ENCODE peak calls at places on chromosome 14, in six cellular contexts. One of them, this sample, is unnamed.

GRCh38 chr14:74917200-74917543 is 5.9 kb downstream of the RPS6KL1 start:
- DNase-seq in stimulated activated CD8-positive, alpha-beta memory T cell treated with anti-CD3 and anti-CD28 coated beads, Interleukin-4, amount 100 ng/mL, for 4 hours: no peak
- DNase-seq in NCI-H345: no peak
- DNase-seq in fibroblast of pulmonary artery: no peak
- DNase-seq in stimulated activated CD4-positive, alpha-beta T cell treated with anti-CD3 and anti-CD28 coated beads, Interleukin-2, amount 100 ng/mL, for 48 hours: no peak
- DNase-seq in pulmonary artery endothelial cell: no peak
- DNase-seq in this sample: no peak

GRCh38 chr14:93041002-93041401 is 74.7 kb downstream of the ITPK1 start:
- DNase-seq in stimulated activated CD8-positive, alpha-beta memory T cell treated with anti-CD3 and anti-CD28 coated beads, Interleukin-4, amount 100 ng/mL, for 4 hours: no peak
- DNase-seq in NCI-H345: no peak
- DNase-seq in fibroblast of pulmonary artery: no peak
- DNase-seq in stimulated activated CD4-positive, alpha-beta T cell treated with anti-CD3 and anti-CD28 coated beads, Interleukin-2, amount 100 ng/mL, for 48 hours: no peak
- DNase-seq in pulmonary artery endothelial cell: no peak
- DNase-seq in this sample: no peak

GRCh38 chr14:95530461-95531170 is 4.2 kb upstream of the GLRX5 start:
- DNase-seq in stimulated activated CD8-positive, alpha-beta memory T cell treated with anti-CD3 and anti-CD28 coated beads, Interleukin-4, amount 100 ng/mL, for 4 hours: no peak
- DNase-seq in NCI-H345: no peak
- DNase-seq in fibroblast of pulmonary artery: no peak
- DNase-seq in stimulated activated CD4-positive, alpha-beta T cell treated with anti-CD3 and anti-CD28 coated beads, Interleukin-2, amount 100 ng/mL, for 48 hours: no peak
- DNase-seq in pulmonary artery endothelial cell: no peak
- DNase-seq in this sample: no peak

GRCh38 chr14:103260629-103261124 is 73.4 kb upstream of the EIF5 start:
- DNase-seq in stimulated activated CD8-positive, alpha-beta memory T cell treated with anti-CD3 and anti-CD28 coated beads, Interleukin-4, amount 100 ng/mL, for 4 hours: no peak
- DNase-seq in NCI-H345: peak; percentile 62
- DNase-seq in fibroblast of pulmonary artery: peak; percentile 74
- DNase-seq in stimulated activated CD4-positive, alpha-beta T cell treated with anti-CD3 and anti-CD28 coated beads, Interleukin-2, amount 100 ng/mL, for 48 hours: no peak
- DNase-seq in pulmonary artery endothelial cell: peak; percentile 27
- DNase-seq in this sample: no peak

GRCh38 chr14:104787736-104788532 is 7.6 kb downstream of the AKT1 start:
- DNase-seq in stimulated activated CD8-positive, alpha-beta memory T cell treated with anti-CD3 and anti-CD28 coated beads, Interleukin-4, amount 100 ng/mL, for 4 hours: no peak
- DNase-seq in NCI-H345: peak; percentile 88
- DNase-seq in fibroblast of pulmonary artery: no peak
- DNase-seq in stimulated activated CD4-positive, alpha-beta T cell treated with anti-CD3 and anti-CD28 coated beads, Interleukin-2, amount 100 ng/mL, for 48 hours: no peak
- DNase-seq in pulmonary artery endothelial cell: no peak
- DNase-seq in this sample: no peak

GRCh38 chr14:90159147-90159546 is 97.2 kb upstream of the PSMC1 start:
- DNase-seq in stimulated activated CD8-positive, alpha-beta memory T cell treated with anti-CD3 and anti-CD28 coated beads, Interleukin-4, amount 100 ng/mL, for 4 hours: no peak
- DNase-seq in NCI-H345: no peak
- DNase-seq in fibroblast of pulmonary artery: no peak
- DNase-seq in stimulated activated CD4-positive, alpha-beta T cell treated with anti-CD3 and anti-CD28 coated beads, Interleukin-2, amount 100 ng/mL, for 48 hours: no peak
- DNase-seq in pulmonary artery endothelial cell: no peak
- DNase-seq in this sample: no peak

GRCh38 chr14:56002876-56003625 is 115.2 kb upstream of the PELI2 start:
- DNase-seq in stimulated activated CD8-positive, alpha-beta memory T cell treated with anti-CD3 and anti-CD28 coated beads, Interleukin-4, amount 100 ng/mL, for 4 hours: no peak
- DNase-seq in NCI-H345: no peak
- DNase-seq in fibroblast of pulmonary artery: no peak
- DNase-seq in stimulated activated CD4-positive, alpha-beta T cell treated with anti-CD3 and anti-CD28 coated beads, Interleukin-2, amount 100 ng/mL, for 48 hours: peak; percentile 24
- DNase-seq in pulmonary artery endothelial cell: no peak
- DNase-seq in this sample: peak; percentile 19

GRCh38 chr14:29529418-29529817 is 398.2 kb downstream of the PRKD1 start:
- DNase-seq in stimulated activated CD8-positive, alpha-beta memory T cell treated with anti-CD3 and anti-CD28 coated beads, Interleukin-4, amount 100 ng/mL, for 4 hours: no peak
- DNase-seq in NCI-H345: peak; percentile 13
- DNase-seq in fibroblast of pulmonary artery: peak; percentile 17
- DNase-seq in stimulated activated CD4-positive, alpha-beta T cell treated with anti-CD3 and anti-CD28 coated beads, Interleukin-2, amount 100 ng/mL, for 48 hours: no peak
- DNase-seq in pulmonary artery endothelial cell: no peak
- DNase-seq in this sample: no peak

GRCh38 chr14:93619176-93619793 is 169.0 kb downstream of the PRIMA1 start:
- DNase-seq in stimulated activated CD8-positive, alpha-beta memory T cell treated with anti-CD3 and anti-CD28 coated beads, Interleukin-4, amount 100 ng/mL, for 4 hours: no peak
- DNase-seq in NCI-H345: peak; percentile 51
- DNase-seq in fibroblast of pulmonary artery: peak; percentile 63
- DNase-seq in stimulated activated CD4-positive, alpha-beta T cell treated with anti-CD3 and anti-CD28 coated beads, Interleukin-2, amount 100 ng/mL, for 48 hours: peak; percentile 1
- DNase-seq in pulmonary artery endothelial cell: peak; percentile 4
- DNase-seq in this sample: peak; percentile 5

GRCh38 chr14:95359974-95360826 is 40.5 kb upstream of the CLMN start:
- DNase-seq in stimulated activated CD8-positive, alpha-beta memory T cell treated with anti-CD3 and anti-CD28 coated beads, Interleukin-4, amount 100 ng/mL, for 4 hours: no peak
- DNase-seq in NCI-H345: no peak
- DNase-seq in fibroblast of pulmonary artery: no peak
- DNase-seq in stimulated activated CD4-positive, alpha-beta T cell treated with anti-CD3 and anti-CD28 coated beads, Interleukin-2, amount 100 ng/mL, for 48 hours: no peak
- DNase-seq in pulmonary artery endothelial cell: no peak
- DNase-seq in this sample: no peak

GRCh38 chr14:95664546-95664945 is 21.7 kb upstream of the TCL1B start:
- DNase-seq in stimulated activated CD8-positive, alpha-beta memory T cell treated with anti-CD3 and anti-CD28 coated beads, Interleukin-4, amount 100 ng/mL, for 4 hours: no peak
- DNase-seq in NCI-H345: peak; percentile 95
- DNase-seq in fibroblast of pulmonary artery: no peak
- DNase-seq in stimulated activated CD4-positive, alpha-beta T cell treated with anti-CD3 and anti-CD28 coated beads, Interleukin-2, amount 100 ng/mL, for 48 hours: no peak
- DNase-seq in pulmonary artery endothelial cell: no peak
- DNase-seq in this sample: no peak

GRCh38 chr14:35287481-35288013 is 4.6 kb upstream of the PSMA6 start:
- DNase-seq in stimulated activated CD8-positive, alpha-beta memory T cell treated with anti-CD3 and anti-CD28 coated beads, Interleukin-4, amount 100 ng/mL, for 4 hours: no peak
- DNase-seq in NCI-H345: no peak
- DNase-seq in fibroblast of pulmonary artery: peak; percentile 68
- DNase-seq in stimulated activated CD4-positive, alpha-beta T cell treated with anti-CD3 and anti-CD28 coated beads, Interleukin-2, amount 100 ng/mL, for 48 hours: peak; percentile 42
- DNase-seq in pulmonary artery endothelial cell: no peak
- DNase-seq in this sample: peak; percentile 55

GRCh38 chr14:54687750-54688119 is 120.8 kb downstream of the SAMD4A start:
- DNase-seq in stimulated activated CD8-positive, alpha-beta memory T cell treated with anti-CD3 and anti-CD28 coated beads, Interleukin-4, amount 100 ng/mL, for 4 hours: no peak
- DNase-seq in NCI-H345: no peak
- DNase-seq in fibroblast of pulmonary artery: no peak
- DNase-seq in stimulated activated CD4-positive, alpha-beta T cell treated with anti-CD3 and anti-CD28 coated beads, Interleukin-2, amount 100 ng/mL, for 48 hours: no peak
- DNase-seq in pulmonary artery endothelial cell: no peak
- DNase-seq in this sample: no peak

GRCh38 chr14:38256358-38256840 is 506 bp upstream of the CLEC14A start:
- DNase-seq in stimulated activated CD8-positive, alpha-beta memory T cell treated with anti-CD3 and anti-CD28 coated beads, Interleukin-4, amount 100 ng/mL, for 4 hours: no peak
- DNase-seq in NCI-H345: no peak
- DNase-seq in fibroblast of pulmonary artery: peak; percentile 97
- DNase-seq in stimulated activated CD4-positive, alpha-beta T cell treated with anti-CD3 and anti-CD28 coated beads, Interleukin-2, amount 100 ng/mL, for 48 hours: no peak
- DNase-seq in pulmonary artery endothelial cell: peak; percentile 99
- DNase-seq in this sample: no peak

GRCh38 chr14:85534914-85535313 is 5.0 kb downstream of the FLRT2 start:
- DNase-seq in stimulated activated CD8-positive, alpha-beta memory T cell treated with anti-CD3 and anti-CD28 coated beads, Interleukin-4, amount 100 ng/mL, for 4 hours: no peak
- DNase-seq in NCI-H345: peak; percentile 40
- DNase-seq in fibroblast of pulmonary artery: peak; percentile 21
- DNase-seq in stimulated activated CD4-positive, alpha-beta T cell treated with anti-CD3 and anti-CD28 coated beads, Interleukin-2, amount 100 ng/mL, for 48 hours: no peak
- DNase-seq in pulmonary artery endothelial cell: no peak
- DNase-seq in this sample: no peak

GRCh38 chr14:67650694-67651093 is 23.7 kb downstream of the VTI1B start:
- DNase-seq in stimulated activated CD8-positive, alpha-beta memory T cell treated with anti-CD3 and anti-CD28 coated beads, Interleukin-4, amount 100 ng/mL, for 4 hours: no peak
- DNase-seq in NCI-H345: no peak
- DNase-seq in fibroblast of pulmonary artery: peak; percentile 77
- DNase-seq in stimulated activated CD4-positive, alpha-beta T cell treated with anti-CD3 and anti-CD28 coated beads, Interleukin-2, amount 100 ng/mL, for 48 hours: no peak
- DNase-seq in pulmonary artery endothelial cell: no peak
- DNase-seq in this sample: no peak

GRCh38 chr14:68939893-68940613 is 39.0 kb downstream of the ACTN1 start:
- DNase-seq in stimulated activated CD8-positive, alpha-beta memory T cell treated with anti-CD3 and anti-CD28 coated beads, Interleukin-4, amount 100 ng/mL, for 4 hours: no peak
- DNase-seq in NCI-H345: no peak
- DNase-seq in fibroblast of pulmonary artery: peak; percentile 98
- DNase-seq in stimulated activated CD4-positive, alpha-beta T cell treated with anti-CD3 and anti-CD28 coated beads, Interleukin-2, amount 100 ng/mL, for 48 hours: no peak
- DNase-seq in pulmonary artery endothelial cell: peak; percentile 90
- DNase-seq in this sample: no peak

GRCh38 chr14:69789118-69789640 is 7.9 kb downstream of the SLC10A1 start:
- DNase-seq in stimulated activated CD8-positive, alpha-beta memory T cell treated with anti-CD3 and anti-CD28 coated beads, Interleukin-4, amount 100 ng/mL, for 4 hours: no peak
- DNase-seq in NCI-H345: no peak
- DNase-seq in fibroblast of pulmonary artery: no peak
- DNase-seq in stimulated activated CD4-positive, alpha-beta T cell treated with anti-CD3 and anti-CD28 coated beads, Interleukin-2, amount 100 ng/mL, for 48 hours: no peak
- DNase-seq in pulmonary artery endothelial cell: no peak
- DNase-seq in this sample: no peak

GRCh38 chr14:104139460-104140212 is 1.2 kb downstream of the KIF26A start:
- DNase-seq in stimulated activated CD8-positive, alpha-beta memory T cell treated with anti-CD3 and anti-CD28 coated beads, Interleukin-4, amount 100 ng/mL, for 4 hours: no peak
- DNase-seq in NCI-H345: no peak
- DNase-seq in fibroblast of pulmonary artery: no peak
- DNase-seq in stimulated activated CD4-positive, alpha-beta T cell treated with anti-CD3 and anti-CD28 coated beads, Interleukin-2, amount 100 ng/mL, for 48 hours: no peak
- DNase-seq in pulmonary artery endothelial cell: no peak
- DNase-seq in this sample: no peak

GRCh38 chr14:86933460-86933859 is 1059.5 kb downstream of the GALC start:
- DNase-seq in stimulated activated CD8-positive, alpha-beta memory T cell treated with anti-CD3 and anti-CD28 coated beads, Interleukin-4, amount 100 ng/mL, for 4 hours: no peak
- DNase-seq in NCI-H345: no peak
- DNase-seq in fibroblast of pulmonary artery: no peak
- DNase-seq in stimulated activated CD4-positive, alpha-beta T cell treated with anti-CD3 and anti-CD28 coated beads, Interleukin-2, amount 100 ng/mL, for 48 hours: no peak
- DNase-seq in pulmonary artery endothelial cell: no peak
- DNase-seq in this sample: no peak

GRCh38 chr14:83988274-83988673 is 1541.7 kb upstream of the FLRT2 start:
- DNase-seq in stimulated activated CD8-positive, alpha-beta memory T cell treated with anti-CD3 and anti-CD28 coated beads, Interleukin-4, amount 100 ng/mL, for 4 hours: no peak
- DNase-seq in NCI-H345: no peak
- DNase-seq in fibroblast of pulmonary artery: peak; percentile 64
- DNase-seq in stimulated activated CD4-positive, alpha-beta T cell treated with anti-CD3 and anti-CD28 coated beads, Interleukin-2, amount 100 ng/mL, for 48 hours: no peak
- DNase-seq in pulmonary artery endothelial cell: no peak
- DNase-seq in this sample: no peak

GRCh38 chr14:63454863-63455622 is 88.1 kb downstream of the PPP2R5E start:
- DNase-seq in stimulated activated CD8-positive, alpha-beta memory T cell treated with anti-CD3 and anti-CD28 coated beads, Interleukin-4, amount 100 ng/mL, for 4 hours: no peak
- DNase-seq in NCI-H345: peak; percentile 78
- DNase-seq in fibroblast of pulmonary artery: peak; percentile 66
- DNase-seq in stimulated activated CD4-positive, alpha-beta T cell treated with anti-CD3 and anti-CD28 coated beads, Interleukin-2, amount 100 ng/mL, for 48 hours: no peak
- DNase-seq in pulmonary artery endothelial cell: no peak
- DNase-seq in this sample: no peak

GRCh38 chr14:59332727-59333126 is 132.5 kb downstream of the GPR135 start:
- DNase-seq in stimulated activated CD8-positive, alpha-beta memory T cell treated with anti-CD3 and anti-CD28 coated beads, Interleukin-4, amount 100 ng/mL, for 4 hours: no peak
- DNase-seq in NCI-H345: no peak
- DNase-seq in fibroblast of pulmonary artery: peak; percentile 92
- DNase-seq in stimulated activated CD4-positive, alpha-beta T cell treated with anti-CD3 and anti-CD28 coated beads, Interleukin-2, amount 100 ng/mL, for 48 hours: no peak
- DNase-seq in pulmonary artery endothelial cell: peak; percentile 96
- DNase-seq in this sample: no peak

GRCh38 chr14:32761381-32761968 is 177.2 kb upstream of the NPAS3 start:
- DNase-seq in stimulated activated CD8-positive, alpha-beta memory T cell treated with anti-CD3 and anti-CD28 coated beads, Interleukin-4, amount 100 ng/mL, for 4 hours: no peak
- DNase-seq in NCI-H345: no peak
- DNase-seq in fibroblast of pulmonary artery: peak; percentile 36
- DNase-seq in stimulated activated CD4-positive, alpha-beta T cell treated with anti-CD3 and anti-CD28 coated beads, Interleukin-2, amount 100 ng/mL, for 48 hours: no peak
- DNase-seq in pulmonary artery endothelial cell: no peak
- DNase-seq in this sample: no peak

GRCh38 chr14:57209561-57209960 is 59.1 kb downstream of the EXOC5 start:
- DNase-seq in stimulated activated CD8-positive, alpha-beta memory T cell treated with anti-CD3 and anti-CD28 coated beads, Interleukin-4, amount 100 ng/mL, for 4 hours: no peak
- DNase-seq in NCI-H345: no peak
- DNase-seq in fibroblast of pulmonary artery: peak; percentile 47
- DNase-seq in stimulated activated CD4-positive, alpha-beta T cell treated with anti-CD3 and anti-CD28 coated beads, Interleukin-2, amount 100 ng/mL, for 48 hours: no peak
- DNase-seq in pulmonary artery endothelial cell: no peak
- DNase-seq in this sample: no peak

GRCh38 chr14:99699071-99699760 is 15.1 kb downstream of the CYP46A1 start:
- DNase-seq in stimulated activated CD8-positive, alpha-beta memory T cell treated with anti-CD3 and anti-CD28 coated beads, Interleukin-4, amount 100 ng/mL, for 4 hours: no peak
- DNase-seq in NCI-H345: no peak
- DNase-seq in fibroblast of pulmonary artery: no peak
- DNase-seq in stimulated activated CD4-positive, alpha-beta T cell treated with anti-CD3 and anti-CD28 coated beads, Interleukin-2, amount 100 ng/mL, for 48 hours: no peak
- DNase-seq in pulmonary artery endothelial cell: no peak
- DNase-seq in this sample: no peak

GRCh38 chr14:102539544-102540309 is 30.2 kb upstream of the ANKRD9 start:
- DNase-seq in stimulated activated CD8-positive, alpha-beta memory T cell treated with anti-CD3 and anti-CD28 coated beads, Interleukin-4, amount 100 ng/mL, for 4 hours: no peak
- DNase-seq in NCI-H345: peak; percentile 96
- DNase-seq in fibroblast of pulmonary artery: peak; percentile 96
- DNase-seq in stimulated activated CD4-positive, alpha-beta T cell treated with anti-CD3 and anti-CD28 coated beads, Interleukin-2, amount 100 ng/mL, for 48 hours: no peak
- DNase-seq in pulmonary artery endothelial cell: no peak
- DNase-seq in this sample: no peak

GRCh38 chr14:53338192-53338591 is 185.1 kb upstream of the DDHD1 start:
- DNase-seq in stimulated activated CD8-positive, alpha-beta memory T cell treated with anti-CD3 and anti-CD28 coated beads, Interleukin-4, amount 100 ng/mL, for 4 hours: no peak
- DNase-seq in NCI-H345: no peak
- DNase-seq in fibroblast of pulmonary artery: peak; percentile 42
- DNase-seq in stimulated activated CD4-positive, alpha-beta T cell treated with anti-CD3 and anti-CD28 coated beads, Interleukin-2, amount 100 ng/mL, for 48 hours: no peak
- DNase-seq in pulmonary artery endothelial cell: no peak
- DNase-seq in this sample: no peak

GRCh38 chr14:37082431-37082830 is 90.0 kb downstream of the SLC25A21 start:
- DNase-seq in stimulated activated CD8-positive, alpha-beta memory T cell treated with anti-CD3 and anti-CD28 coated beads, Interleukin-4, amount 100 ng/mL, for 4 hours: no peak
- DNase-seq in NCI-H345: no peak
- DNase-seq in fibroblast of pulmonary artery: no peak
- DNase-seq in stimulated activated CD4-positive, alpha-beta T cell treated with anti-CD3 and anti-CD28 coated beads, Interleukin-2, amount 100 ng/mL, for 48 hours: no peak
- DNase-seq in pulmonary artery endothelial cell: no peak
- DNase-seq in this sample: no peak

GRCh38 chr14:74735113-74735512 is 22.2 kb downstream of the FCF1 start:
- DNase-seq in stimulated activated CD8-positive, alpha-beta memory T cell treated with anti-CD3 and anti-CD28 coated beads, Interleukin-4, amount 100 ng/mL, for 4 hours: no peak
- DNase-seq in NCI-H345: no peak
- DNase-seq in fibroblast of pulmonary artery: no peak
- DNase-seq in stimulated activated CD4-positive, alpha-beta T cell treated with anti-CD3 and anti-CD28 coated beads, Interleukin-2, amount 100 ng/mL, for 48 hours: no peak
- DNase-seq in pulmonary artery endothelial cell: no peak
- DNase-seq in this sample: no peak

This sample was measured in GM12878.